ENCODE peak calls at places on chromosome 1, in five cellular contexts. M is GM23248, Y is MM.1S, J is neuronal stem cell, V is IMR-90. N is an unnamed sample. For H3K36me3, the result is how much of the 10 kb centered on the place peaks cover.

GRCh38 chr1:200351826-200352549 is 57.8 kb downstream of the ZNF281 start:
- DNase-seq in M (peak), Y (peak), J (no peak), V (peak), N (no peak)

GRCh38 chr1:47432071-47433036 is 5.5 kb upstream of the FOXD2 start:
- DNase-seq in M (peak), Y (no peak), J (peak), V (peak), N (peak)

GRCh38 chr1:214120951-214121350 is 133.2 kb downstream of the PROX1 start:
- DNase-seq in M (no peak), Y (no peak), J (no peak), V (no peak), N (no peak)

GRCh38 chr1:104406731-104407130 is 657.0 kb downstream of the AMY1C start:
- DNase-seq in M (no peak), Y (no peak), J (no peak), V (no peak), N (no peak)

GRCh38 chr1:151537112-151537511 is 3.0 kb upstream of the TUFT1 start:
- DNase-seq in M (peak), Y (no peak), J (no peak), V (peak), N (no peak)

GRCh38 chr1:63317007-63317813 is 5.2 kb upstream of the FOXD3 start:
- DNase-seq in M (peak), Y (peak), J (peak), V (peak), N (peak)

GRCh38 chr1:93900723-93901504 is 8.3 kb downstream of the GCLM start:
- DNase-seq in M (no peak), Y (no peak), J (no peak), V (no peak), N (no peak)

GRCh38 chr1:58789322-58789856 is 5.5 kb upstream of the JUN start:
- DNase-seq in M (no peak), Y (no peak), J (no peak), V (no peak), N (no peak)

GRCh38 chr1:156387899-156388813 is 19.1 kb downstream of the RHBG start:
- DNase-seq in M (peak), Y (peak), J (no peak), V (no peak), N (no peak)

GRCh38 chr1:3065797-3066196 is 3.2 kb upstream of the PRDM16 start:
- DNase-seq in M (no peak), Y (no peak), J (no peak), V (no peak), N (no peak)

GRCh38 chr1:169044296-169044695 is 62.2 kb upstream of the ATP1B1 start:
- DNase-seq in M (no peak), Y (peak), J (no peak), V (no peak), N (no peak)

GRCh38 chr1:161046574-161047167 is 894 bp upstream of the USF1 start:
- DNase-seq in M (no peak), Y (peak), J (no peak), V (no peak), N (no peak)

GRCh38 chr1:243846761-243847160 is 3.3 kb downstream of the AKT3 start:
- DNase-seq in M (no peak), Y (no peak), J (no peak), V (no peak), N (no peak)

GRCh38 chr1:50417487-50417886 is 5.8 kb downstream of the DMRTA2 start:
- DNase-seq in M (no peak), Y (no peak), J (no peak), V (no peak), N (no peak)

GRCh38 chr1:50110084-50110615 is 1.4 kb downstream of the ELAVL4 start:
- DNase-seq in M (no peak), Y (no peak), J (no peak), V (no peak), N (no peak)

GRCh38 chr1:119893827-119894700 is 2.3 kb downstream of the ADAM30 start:
- DNase-seq in M (no peak), Y (no peak), J (no peak), V (no peak), N (no peak)

GRCh38 chr1:156664949-156665411 is 12.2 kb downstream of the NES start:
- DNase-seq in M (peak), Y (peak), J (no peak), V (no peak), N (peak)

GRCh38 chr1:150021191-150021688 is 10.7 kb upstream of the OTUD7B start:
- DNase-seq in M (no peak), Y (no peak), J (no peak), V (no peak), N (peak)

GRCh38 chr1:37692834-37693175 is 489 bp downstream of the CDCA8 start:
- DNase-seq in M (no peak), Y (no peak), J (no peak), V (no peak), N (no peak)

GRCh38 chr1:46062651-46063319 is 69.6 kb downstream of the PIK3R3 start:
- DNase-seq in M (peak), Y (peak), J (no peak), V (peak), N (peak)

GRCh38 chr1:169809370-169810095 is 14.8 kb upstream of the METTL18 start:
- DNase-seq in M (peak), Y (peak), J (no peak), V (peak), N (no peak)

GRCh38 chr1:200334661-200335256 is 75.1 kb downstream of the ZNF281 start:
- DNase-seq in M (no peak), Y (no peak), J (no peak), V (no peak), N (no peak)

GRCh38 chr1:156281281-156282142 is 1.1 kb downstream of the SMG5 start:
- DNase-seq in M (peak), Y (peak), J (no peak), V (peak), N (no peak)

GRCh38 chr1:55959136-55959548 is 620.2 kb downstream of the PLPP3 start:
- DNase-seq in M (no peak), Y (no peak), J (no peak), V (no peak), N (no peak)

GRCh38 chr1:248739580-248740205 is 15.9 kb downstream of the LYPD8 start:
- DNase-seq in M (no peak), Y (peak), J (no peak), V (no peak), N (no peak)

GRCh38 chr1:11541956-11542355 is 63.0 kb downstream of the DISP3 start:
- DNase-seq in M (no peak), Y (no peak), J (no peak), V (no peak), N (no peak)

GRCh38 chr1:18323259-18323658 is 157.5 kb upstream of the KLHDC7A start:
- DNase-seq in M (no peak), Y (no peak), J (no peak), V (no peak), N (no peak)

GRCh38 chr1:192793983-192794767 is 14.7 kb upstream of the RGS2 start:
- DNase-seq in M (peak), Y (no peak), J (no peak), V (peak), N (no peak)

DNA sequence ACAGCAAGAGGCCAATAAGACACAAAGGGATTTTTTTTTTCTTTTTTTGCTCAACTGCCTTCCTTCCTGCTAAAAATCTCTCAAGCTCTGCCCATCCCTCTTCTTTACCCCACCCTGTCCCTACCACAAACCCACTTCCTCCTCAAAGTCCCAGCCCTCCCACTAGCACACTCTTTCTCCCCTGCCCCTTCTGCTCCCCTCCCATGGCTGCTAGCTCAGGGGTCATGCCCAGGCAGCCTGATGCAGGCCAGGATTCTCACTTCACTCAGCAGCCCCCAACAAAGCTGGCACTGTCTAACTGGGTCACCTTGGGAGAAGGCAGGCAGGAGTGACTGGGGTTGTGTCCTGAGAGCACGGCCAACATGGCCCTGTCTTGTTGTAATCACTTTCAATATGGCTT is 28.8 kb upstream of the PPP2R5A start:
- DNase-seq in M (no peak), Y (no peak), J (no peak), V (no peak), N (no peak)
- H3K9ac ChIP-seq in M (no peak), Y (no peak), J (peak), V (no peak), N (no peak)

GRCh38 chr1:6092211-6092610 is 46.5 kb downstream of the KCNAB2 start:
- DNase-seq in M (no peak), Y (no peak), J (no peak), V (no peak), N (no peak)

GRCh38 chr1:6088956-6089355 is 43.3 kb downstream of the KCNAB2 start:
- DNase-seq in M (no peak), Y (no peak), J (no peak), V (no peak), N (no peak)

GRCh38 chr1:6091823-6092109 is 46.1 kb downstream of the KCNAB2 start:
- DNase-seq in M (no peak), Y (no peak), J (no peak), V (no peak), N (no peak)

GRCh38 chr1:6090996-6091822 is 45.5 kb downstream of the KCNAB2 start:
- DNase-seq in M (no peak), Y (no peak), J (no peak), V (no peak), N (no peak)

GRCh38 chr1:6090288-6090687 is 44.6 kb downstream of the KCNAB2 start:
- DNase-seq in M (no peak), Y (no peak), J (no peak), V (no peak), N (no peak)
- H3K36me3 ChIP-seq in M (under half), Y (under half), J (under half), V (under half), N (under half)

DNA sequence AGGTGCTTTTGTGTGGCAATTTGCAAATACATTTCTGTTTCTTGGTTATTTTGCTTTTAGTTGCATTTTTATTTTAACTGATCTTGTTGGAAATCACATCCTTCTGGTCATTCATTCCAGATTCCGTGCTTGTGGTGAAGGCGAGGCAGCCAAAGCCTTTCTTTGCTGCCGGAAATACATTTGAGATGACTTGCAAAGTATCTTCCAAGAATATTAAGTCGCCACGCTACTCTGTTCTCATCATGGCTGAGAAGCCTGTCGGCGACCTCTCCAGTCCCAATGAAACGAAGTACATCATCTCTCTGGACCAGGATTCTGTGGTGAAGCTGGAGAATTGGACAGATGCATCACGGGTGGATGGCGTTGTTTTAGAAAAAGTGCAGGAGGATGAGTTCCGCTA is 34.8 kb upstream of the CD101 start:
- DNase-seq in M (peak), Y (no peak), J (no peak), V (no peak), N (no peak)
- H3K9ac ChIP-seq in M (peak), Y (no peak), J (no peak), V (no peak), N (no peak)

GRCh38 chr1:176073524-176074157 is 133.4 kb downstream of the COP1 start:
- DNase-seq in M (peak), Y (peak), J (peak), V (peak), N (peak)
- H3K36me3 ChIP-seq in M (under half), Y (under half), J (under half), V (under half), N (under half)

DNA sequence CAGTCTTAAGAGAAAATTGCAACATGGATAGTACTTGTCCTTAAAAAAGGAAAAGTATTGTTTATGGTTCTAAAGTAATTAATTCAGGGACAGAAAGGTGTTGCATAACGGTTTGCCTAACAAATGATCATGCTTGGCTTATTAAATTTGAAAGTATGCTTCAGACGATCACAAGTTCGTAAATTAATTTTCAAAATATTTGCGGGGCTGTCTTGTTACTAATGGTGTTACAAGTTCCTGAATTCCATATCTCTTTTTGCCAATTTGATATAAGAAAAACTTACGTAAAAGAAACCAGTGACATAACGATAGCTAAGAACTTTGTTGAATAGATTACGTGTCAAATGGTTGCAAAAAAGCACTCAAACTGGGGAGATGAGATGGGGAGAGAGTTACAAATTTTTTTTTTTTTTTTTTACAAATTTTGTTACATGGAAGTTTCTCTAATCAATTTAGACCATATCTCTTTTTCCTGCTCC is 1.3 kb downstream of the AGO3 start:
- DNase-seq in M (peak), Y (no peak), J (no peak), V (no peak), N (no peak)
- H3K9ac ChIP-seq in M (peak), Y (no peak), J (no peak), V (peak), N (no peak)

GRCh38 chr1:220203816-220204215 is 68.4 kb downstream of the RAB3GAP2 start:
- DNase-seq in M (no peak), Y (no peak), J (no peak), V (no peak), N (no peak)
- H3K36me3 ChIP-seq in M (half or more), Y (under half), J (half or more), V (under half), N (under half)

DNA sequence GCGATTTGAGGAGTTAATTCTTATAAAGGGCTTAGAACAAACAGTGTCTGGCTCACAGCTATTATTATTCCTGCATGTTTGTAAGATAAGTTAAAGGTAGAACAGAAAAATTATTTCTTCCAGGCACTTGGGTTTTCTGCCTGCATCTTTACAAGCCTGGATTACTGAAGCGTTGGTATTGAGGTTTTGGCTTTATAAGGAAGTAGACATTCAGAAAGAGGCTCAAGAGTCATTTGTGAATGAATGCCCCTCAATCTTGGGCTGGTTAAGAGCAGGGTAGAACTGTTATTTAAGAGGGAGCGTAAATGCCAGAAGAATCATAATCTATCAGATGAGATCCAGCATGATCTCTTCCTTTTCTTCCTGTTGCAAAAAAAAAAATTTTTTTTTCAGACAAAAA is 77.3 kb upstream of the ARID1A start:
- DNase-seq in M (no peak), Y (no peak), J (no peak), V (no peak), N (no peak)
- H3K9ac ChIP-seq in M (no peak), Y (no peak), J (no peak), V (no peak), N (no peak)

N was measured in colonic mucosa.